ENCODE peak calls at places on chromosomes 5 and 9, in seven cellular contexts. O, Y, X, C, A, F and L are unnamed samples.

GRCh38 chr5:67257500-67257899 is 60.9 kb upstream of the CD180 start:
- DNase-seq in O (no peak), Y (no peak), X (no peak), C (no peak), A (no peak), F (no peak), L (no peak)

GRCh38 chr9:73609381-73609780 is 457.7 kb downstream of the ANXA1 start:
- DNase-seq in O (no peak), Y (no peak), X (no peak), C (no peak), A (no peak), F (no peak), L (no peak)

GRCh38 chr5:116502097-116502496 is 72.5 kb downstream of the SEMA6A start:
- DNase-seq in O (no peak), Y (no peak), X (no peak), C (no peak), A (no peak), F (no peak), L (no peak)

GRCh38 chr5:147756566-147756965 is 26.0 kb downstream of the JAKMIP2 start:
- DNase-seq in O (no peak), Y (no peak), X (no peak), C (no peak), A (no peak), F (no peak), L (no peak)

GRCh38 chr5:893137-893506 is 438 bp downstream of the TRIP13 start:
- DNase-seq in O (no peak), Y (no peak), X (no peak), C (no peak), A (no peak), F (no peak), L (no peak)

GRCh38 chr9:92378825-92379535 is 25.4 kb downstream of the OGN start:
- DNase-seq in O (peak), Y (no peak), X (no peak), C (no peak), A (no peak), F (no peak), L (no peak)

GRCh38 chr9:23538060-23538387 is 288.0 kb downstream of the ELAVL2 start:
- DNase-seq in O (no peak), Y (no peak), X (no peak), C (no peak), A (no peak), F (no peak), L (no peak)

GRCh38 chr5:53479045-53479655 is 1.3 kb upstream of the FST start:
- DNase-seq in O (no peak), Y (no peak), X (no peak), C (no peak), A (peak), F (no peak), L (no peak)

GRCh38 chr9:114389612-114390368 is 2.0 kb upstream of the AKNA start:
- DNase-seq in O (no peak), Y (no peak), X (no peak), C (no peak), A (no peak), F (no peak), L (no peak)